ENCODE peak calls at places on chromosomes 6 and 20, in eight cellular contexts. M, N, E, L, S, B, H and Y are unnamed samples.

GRCh38 chr6:79246891-79247290 is 12.4 kb upstream of the HMGN3 start:
- DNase-seq in M (no peak), N (no peak), E (no peak), L (no peak), S (no peak), B (no peak), H (no peak), Y (no peak)

GRCh38 chr6:36132221-36132895 is 2.0 kb downstream of the MAPK13 start:
- DNase-seq in M (peak), N (no peak), E (no peak), L (no peak), S (no peak), B (no peak), H (no peak), Y (no peak)

GRCh38 chr6:38815250-38815649 is 100.1 kb downstream of the DNAH8 start:
- DNase-seq in M (no peak), N (no peak), E (no peak), L (no peak), S (no peak), B (no peak), H (no peak), Y (no peak)

GRCh38 chr6:7468382-7469081 is 72.9 kb upstream of the DSP start:
- DNase-seq in M (peak), N (no peak), E (peak), L (no peak), S (no peak), B (no peak), H (no peak), Y (no peak)

GRCh38 chr6:92723390-92723931 is 695.9 kb downstream of the EPHA7 start:
- DNase-seq in M (no peak), N (no peak), E (no peak), L (no peak), S (no peak), B (no peak), H (no peak), Y (no peak)

GRCh38 chr20:39075731-39076130 is 113.6 kb downstream of the DHX35 start:
- DNase-seq in M (no peak), N (no peak), E (no peak), L (no peak), S (no peak), B (no peak), H (no peak), Y (no peak)

GRCh38 chr6:165581678-165582077 is 81.4 kb downstream of the PDE10A start:
- DNase-seq in M (no peak), N (no peak), E (no peak), L (no peak), S (no peak), B (no peak), H (no peak), Y (no peak)

GRCh38 chr20:4898282-4898681 is 103.0 kb downstream of the SLC23A2 start:
- DNase-seq in M (peak), N (no peak), E (peak), L (no peak), S (peak), B (peak), H (no peak), Y (no peak)

GRCh38 chr6:149454405-149454848 is 30.4 kb downstream of the ZC3H12D start:
- DNase-seq in M (peak), N (no peak), E (peak), L (no peak), S (peak), B (peak), H (peak), Y (no peak)

GRCh38 chr6:111503194-111503593 is 20.2 kb upstream of the REV3L start:
- DNase-seq in M (no peak), N (no peak), E (peak), L (no peak), S (no peak), B (no peak), H (no peak), Y (no peak)

GRCh38 chr6:20584100-20584731 is 50.0 kb downstream of the CDKAL1 start:
- DNase-seq in M (no peak), N (no peak), E (no peak), L (no peak), S (no peak), B (no peak), H (no peak), Y (no peak)

GRCh38 chr6:30327232-30327746 is 562 bp downstream of the TRIM39 start:
- DNase-seq in M (no peak), N (no peak), E (no peak), L (no peak), S (no peak), B (no peak), H (no peak), Y (no peak)

GRCh38 chr6:40299666-40300065 is 287.5 kb downstream of the LRFN2 start:
- DNase-seq in M (no peak), N (no peak), E (no peak), L (no peak), S (no peak), B (no peak), H (no peak), Y (no peak)

GRCh38 chr6:163170294-163170883 is 244.1 kb upstream of the QKI start:
- DNase-seq in M (peak), N (no peak), E (no peak), L (peak), S (no peak), B (no peak), H (no peak), Y (no peak)

GRCh38 chr6:78910611-78911134 is 43.3 kb downstream of the IRAK1BP1 start:
- DNase-seq in M (peak), N (no peak), E (no peak), L (no peak), S (no peak), B (peak), H (no peak), Y (no peak)

GRCh38 chr6:36605102-36605501 is 10.9 kb downstream of the SRSF3 start:
- DNase-seq in M (no peak), N (no peak), E (no peak), L (no peak), S (no peak), B (no peak), H (no peak), Y (no peak)

GRCh38 chr6:3333263-3333662 is 74.5 kb downstream of the PSMG4 start:
- DNase-seq in M (no peak), N (no peak), E (no peak), L (no peak), S (no peak), B (no peak), H (no peak), Y (no peak)

GRCh38 chr6:88499436-88499835 is 333.3 kb upstream of the CNR1 start:
- DNase-seq in M (no peak), N (no peak), E (no peak), L (no peak), S (no peak), B (no peak), H (no peak), Y (no peak)

GRCh38 chr6:3205913-3206312 is 21.5 kb downstream of the TUBB2B start:
- DNase-seq in M (peak), N (no peak), E (peak), L (no peak), S (peak), B (no peak), H (no peak), Y (no peak)

GRCh38 chr20:21134883-21135493 is 9.1 kb downstream of the KIZ start:
- DNase-seq in M (no peak), N (no peak), E (no peak), L (no peak), S (no peak), B (no peak), H (no peak), Y (no peak)

GRCh38 chr20:9994676-9995075 is 40.1 kb upstream of the ANKEF1 start:
- DNase-seq in M (no peak), N (no peak), E (no peak), L (no peak), S (no peak), B (no peak), H (no peak), Y (no peak)

GRCh38 chr6:25175216-25175615 is 104.0 kb upstream of the CARMIL1 start:
- DNase-seq in M (peak), N (no peak), E (peak), L (no peak), S (no peak), B (no peak), H (no peak), Y (no peak)